ENCODE peak calls at places on chromosomes 2 and 18, in six cellular contexts. U, O, P, B, R and A are unnamed samples. For H3K36me3, the result is how much of the 10 kb centered on the place peaks cover.

GRCh38 chr2:149167941-149168340 is 129.4 kb downstream of the LYPD6B start:
- DNase-seq in U (no peak), P (no peak), O (no peak), B (no peak), R (no peak), A (no peak)

GRCh38 chr2:66489433-66489832 is 54.5 kb downstream of the MEIS1 start:
- DNase-seq in O (no peak), U (no peak), B (no peak), P (no peak), R (no peak), A (no peak)

GRCh38 chr2:191930205-191930604 is 83.3 kb upstream of the CAVIN2 start:
- DNase-seq in R (no peak), O (no peak), U (no peak), P (no peak), B (no peak), A (no peak)

GRCh38 chr2:76445880-76446279 is 735.2 kb upstream of the GCFC2 start:
- DNase-seq in U (no peak), P (no peak), B (no peak), O (no peak), R (peak), A (no peak)

GRCh38 chr2:141557329-141558098 is 573.3 kb downstream of the LRP1B start:
- DNase-seq in R (no peak), P (no peak), O (no peak), U (no peak), B (no peak), A (no peak)

GRCh38 chr2:3571284-3571683 is 3.8 kb upstream of the RPS7 start:
- DNase-seq in B (no peak), R (no peak), O (no peak), P (no peak), U (no peak), A (no peak)

GRCh38 chr18:2979027-2979570 is 33.8 kb downstream of the LPIN2 start:
- DNase-seq in B (no peak), R (no peak), U (no peak), O (no peak), P (no peak), A (no peak)

GRCh38 chr18:48627216-48627615 is 88.4 kb downstream of the CTIF start:
- DNase-seq in B (no peak), U (no peak), R (no peak), O (peak), P (no peak), A (no peak)

GRCh38 chr2:168500516-168500915 is 44.4 kb downstream of the CERS6 start:
- DNase-seq in U (no peak), O (no peak), R (no peak), B (no peak), P (no peak), A (no peak)

GRCh38 chr2:63981702-63982103 is 37.5 kb downstream of the VPS54 start:
- DNase-seq in P (no peak), R (no peak), B (peak), O (no peak), U (no peak), A (no peak)

DNA sequence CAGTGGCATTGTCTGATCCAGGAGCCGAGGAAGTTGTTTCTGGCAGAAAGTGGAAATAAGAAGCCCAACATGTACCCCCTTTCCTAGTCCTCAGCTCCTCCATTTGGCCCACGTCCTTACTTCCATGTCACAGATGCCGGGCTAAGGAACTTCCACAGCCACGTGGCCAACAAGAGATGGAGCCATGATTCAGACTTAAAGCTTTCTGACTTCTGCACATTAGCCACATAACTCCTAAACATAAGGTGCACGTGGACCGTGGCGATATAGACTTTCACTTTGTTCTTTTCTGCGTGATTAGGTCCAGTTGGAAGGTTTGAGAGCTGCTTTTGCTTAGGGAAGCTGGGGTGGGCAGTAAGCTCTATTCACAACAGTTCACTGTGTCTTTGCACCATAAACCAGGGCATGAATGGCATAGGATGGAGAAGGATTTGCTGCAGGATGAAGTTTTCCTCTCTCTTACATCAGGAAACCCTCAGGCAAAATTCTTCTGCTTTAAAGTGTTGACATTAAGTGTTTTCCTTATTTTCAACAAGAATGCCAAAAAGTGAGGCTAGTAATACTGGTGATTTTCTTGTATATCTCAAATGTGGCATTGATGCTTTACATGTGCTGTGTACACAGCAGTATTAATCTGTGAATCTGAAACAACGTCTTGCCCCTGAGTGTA is 61.2 kb upstream of the RBM44 start:
- DNase-seq in P (no peak), O (no peak), R (no peak), U (no peak), B (no peak), A (no peak)
- TF ChIP-seq YY1 in P (no peak), O (no peak), R (no peak), U (no peak), B (no peak), A (no peak)

GRCh38 chr2:217075225-217075802 is 215.4 kb upstream of the TNP1 start:
- DNase-seq in B (no peak), U (no peak), O (no peak), R (no peak), P (no peak), A (no peak)
- TF ChIP-seq ZNF274 in B (no peak), U (no peak), O (no peak), R (no peak), P (no peak), A (no peak)

GRCh38 chr2:170063456-170063855 is 114.5 kb upstream of the MYO3B start:
- DNase-seq in P (no peak), U (no peak), R (no peak), B (no peak), O (no peak), A (no peak)
- H3K36me3 ChIP-seq in P (under half), U (half or more), R (under half), B (under half), O (under half), A (under half)

GRCh38 chr2:238564286-238564920 is 137.7 kb downstream of the ASB1 start:
- DNase-seq in O (no peak), P (no peak), U (no peak), R (no peak), B (no peak), A (no peak)

GRCh38 chr2:238558456-238559099 is 131.9 kb downstream of the ASB1 start:
- DNase-seq in U (no peak), O (no peak), P (no peak), R (no peak), B (no peak), A (no peak)

GRCh38 chr2:238560234-238560633 is 133.5 kb downstream of the ASB1 start:
- DNase-seq in R (no peak), U (no peak), P (no peak), B (peak), O (no peak), A (no peak)

GRCh38 chr2:238562446-238562845 is 135.7 kb downstream of the ASB1 start:
- DNase-seq in U (no peak), R (no peak), P (no peak), O (no peak), B (no peak), A (no peak)

GRCh38 chr2:238561230-238561629 is 134.5 kb downstream of the ASB1 start:
- DNase-seq in P (no peak), B (peak), R (no peak), U (no peak), O (no peak), A (no peak)
- TF ChIP-seq YY1 in P (no peak), B (no peak), R (no peak), U (no peak), O (no peak), A (no peak)

GRCh38 chr18:13688191-13689136 is 37.9 kb downstream of the FAM210A start:
- DNase-seq in B (no peak), R (no peak), O (no peak), P (no peak), U (no peak), A (no peak)
- TF ChIP-seq ZNF274 in B (no peak), R (no peak), O (no peak), P (no peak), U (no peak), A (no peak)

GRCh38 chr2:135094508-135094907 is 42.4 kb downstream of the RAB3GAP1 start:
- DNase-seq in B (no peak), U (no peak), O (no peak), P (no peak), R (no peak), A (no peak)
- H3K36me3 ChIP-seq in B (under half), U (under half), O (under half), P (under half), R (under half), A (under half)

GRCh38 chr2:112047537-112048235 is 7.4 kb upstream of the TMEM87B start:
- DNase-seq in B (peak), O (no peak), U (peak), R (no peak), P (no peak), A (no peak)
- TF ChIP-seq YY1 in B (no peak), O (no peak), U (no peak), R (no peak), P (no peak), A (no peak)

GRCh38 chr2:156079845-156080244 is 252.7 kb downstream of the NR4A2 start:
- DNase-seq in P (no peak), O (no peak), R (no peak), U (no peak), B (no peak), A (no peak)

GRCh38 chr2:156077041-156077735 is 255.3 kb downstream of the NR4A2 start:
- DNase-seq in O (no peak), B (no peak), P (no peak), U (no peak), R (no peak), A (no peak)
- TF ChIP-seq ZNF274 in O (no peak), B (no peak), P (no peak), U (no peak), R (no peak), A (no peak)